ENCODE peak calls at places on chromosomes 13 and 19, in ten cellular contexts. S, B, Z, N, V, M, Q, T, F and P are unnamed samples.

GRCh38 chr13:102311433-102311796 is 90.4 kb downstream of the FGF14 start:
- DNase-seq in S (no peak), B (no peak), Z (no peak), N (no peak), V (no peak), M (no peak), Q (no peak), T (no peak), F (no peak), P (no peak)

GRCh38 chr19:44608391-44608821 is 5.0 kb upstream of the IGSF23 start:
- DNase-seq in S (peak), B (peak), Z (no peak), N (peak), V (no peak), M (no peak), Q (no peak), T (no peak), F (no peak), P (no peak)

GRCh38 chr19:1266116-1266817 is 2.9 kb upstream of the CIRBP start:
- DNase-seq in S (peak), B (peak), Z (no peak), N (peak), V (peak), M (peak), Q (peak), T (peak), F (peak), P (peak)

GRCh38 chr13:112833551-112834257 is 135.3 kb upstream of the MCF2L start:
- DNase-seq in S (no peak), B (no peak), Z (no peak), N (no peak), V (no peak), M (no peak), Q (no peak), T (peak), F (no peak), P (no peak)

GRCh38 chr13:44172411-44172810 is 201.2 kb upstream of the SERP2 start:
- DNase-seq in S (peak), B (no peak), Z (no peak), N (no peak), V (no peak), M (no peak), Q (no peak), T (no peak), F (no peak), P (no peak)

GRCh38 chr13:23956106-23956505 is 58.8 kb upstream of the C1QTNF9B start:
- DNase-seq in S (peak), B (peak), Z (no peak), N (peak), V (no peak), M (no peak), Q (no peak), T (no peak), F (no peak), P (no peak)

GRCh38 chr13:21696865-21697448 is 26.1 kb downstream of the FGF9 start:
- DNase-seq in S (no peak), B (peak), Z (no peak), N (no peak), V (no peak), M (no peak), Q (no peak), T (no peak), F (no peak), P (no peak)

GRCh38 chr13:107367258-107367657 is 799.3 kb upstream of the ARGLU1 start:
- DNase-seq in S (peak), B (no peak), Z (no peak), N (peak), V (no peak), M (no peak), Q (no peak), T (no peak), F (no peak), P (no peak)

GRCh38 chr19:6127716-6128335 is 7.6 kb upstream of the ACSBG2 start:
- DNase-seq in S (peak), B (no peak), Z (no peak), N (peak), V (no peak), M (no peak), Q (no peak), T (no peak), F (no peak), P (no peak)

GRCh38 chr13:107743983-107744382 is 471.4 kb downstream of the LIG4 start:
- DNase-seq in S (peak), B (no peak), Z (no peak), N (peak), V (no peak), M (no peak), Q (no peak), T (no peak), F (no peak), P (no peak)

GRCh38 chr13:19864339-19865309 is 1.2 kb upstream of the ZMYM5 start:
- DNase-seq in S (peak), B (peak), Z (no peak), N (peak), V (no peak), M (peak), Q (peak), T (peak), F (peak), P (peak)

GRCh38 chr13:66803013-66803739 is 427.0 kb downstream of the PCDH9 start:
- DNase-seq in S (no peak), B (no peak), Z (no peak), N (no peak), V (no peak), M (no peak), Q (no peak), T (no peak), F (no peak), P (no peak)

GRCh38 chr13:108213946-108214345 is 1.4 kb downstream of the LIG4 start:
- DNase-seq in S (peak), B (peak), Z (no peak), N (peak), V (no peak), M (no peak), Q (no peak), T (no peak), F (no peak), P (no peak)

GRCh38 chr19:2462635-2463421 is 6.1 kb upstream of the LMNB2 start:
- DNase-seq in S (peak), B (peak), Z (peak), N (peak), V (peak), M (peak), Q (peak), T (peak), F (peak), P (peak)

GRCh38 chr19:16381756-16382401 is 57.3 kb downstream of the KLF2 start:
- DNase-seq in S (peak), B (no peak), Z (peak), N (no peak), V (no peak), M (peak), Q (no peak), T (peak), F (peak), P (no peak)

GRCh38 chr13:36067619-36068456 is 63.3 kb downstream of the DCLK1 start:
- DNase-seq in S (no peak), B (no peak), Z (no peak), N (no peak), V (no peak), M (no peak), Q (no peak), T (no peak), F (no peak), P (no peak)

GRCh38 chr13:43805071-43805468 is 18.3 kb upstream of the ENOX1 start:
- DNase-seq in S (peak), B (peak), Z (no peak), N (peak), V (no peak), M (no peak), Q (no peak), T (no peak), F (no peak), P (no peak)

GRCh38 chr13:94641432-94641941 is 39.8 kb downstream of the GPR180 start:
- DNase-seq in S (peak), B (peak), Z (no peak), N (peak), V (peak), M (no peak), Q (no peak), T (no peak), F (no peak), P (no peak)

GRCh38 chr13:94646904-94647303 is 45.2 kb downstream of the GPR180 start:
- DNase-seq in S (no peak), B (no peak), Z (no peak), N (no peak), V (no peak), M (no peak), Q (no peak), T (no peak), F (no peak), P (no peak)
- TF ChIP-seq CTCF in S (no peak), B (no peak), Z (no peak), N (no peak), V (no peak), M (no peak), Q (no peak), T (no peak), F (no peak), P (no peak)

DNA sequence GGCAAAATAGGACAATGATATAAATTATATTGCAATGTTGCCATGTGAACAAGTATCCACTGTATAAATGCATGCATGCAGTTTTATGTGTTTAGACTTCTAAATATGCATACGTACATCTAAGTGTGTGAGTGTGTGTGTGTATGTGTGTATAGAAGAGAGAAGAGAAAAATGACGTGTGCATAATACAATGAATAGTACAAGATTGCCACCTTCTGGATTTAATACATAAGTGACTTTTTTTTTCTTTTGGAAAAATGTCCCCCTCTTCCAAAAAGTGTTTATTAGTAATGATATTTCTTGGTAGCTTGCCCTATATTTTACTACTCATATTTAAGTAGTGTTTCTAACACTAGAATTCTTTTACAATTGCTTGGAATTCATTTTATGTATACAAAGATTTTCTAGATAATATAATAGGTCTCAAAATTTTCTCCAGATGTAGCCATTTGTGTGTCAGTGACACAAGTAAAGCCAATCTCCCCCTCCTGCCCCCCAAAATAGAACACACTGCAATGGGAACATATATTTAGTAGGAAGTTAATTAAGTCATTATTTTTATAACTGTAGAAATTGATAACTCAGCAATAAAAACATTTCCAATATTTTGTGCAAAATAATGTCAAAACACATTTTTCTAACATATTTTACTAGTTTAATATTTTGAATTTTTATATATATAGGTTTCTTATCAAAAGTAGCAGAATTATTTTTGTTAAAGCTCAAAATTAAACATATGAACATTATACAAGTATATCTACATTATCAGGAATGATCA is 783.3 kb upstream of the ATXN8OS start:
- DNase-seq in S (peak), B (peak), Z (no peak), N (no peak), V (no peak), M (no peak), Q (no peak), T (no peak), F (no peak), P (no peak)
- TF ChIP-seq CTCF in S (no peak), B (peak), Z (no peak), N (no peak), V (no peak), M (peak), Q (no peak), T (no peak), F (no peak), P (peak)

GRCh38 chr19:48740705-48741030 is 258 bp upstream of the RASIP1 start:
- DNase-seq in S (no peak), B (no peak), Z (no peak), N (no peak), V (no peak), M (no peak), Q (no peak), T (no peak), F (no peak), P (no peak)

GRCh38 chr19:48739835-48740704 is at the start of gene RASIP1:
- DNase-seq in S (no peak), B (no peak), Z (no peak), N (no peak), V (no peak), M (peak), Q (no peak), T (no peak), F (no peak), P (no peak)

GRCh38 chr19:48737360-48737998 is 2.9 kb downstream of the RASIP1 start:
- DNase-seq in S (no peak), B (no peak), Z (no peak), N (no peak), V (no peak), M (peak), Q (peak), T (no peak), F (no peak), P (no peak)

GRCh38 chr19:48738557-48739399 is 1.6 kb downstream of the RASIP1 start:
- DNase-seq in S (peak), B (peak), Z (peak), N (peak), V (no peak), M (peak), Q (peak), T (peak), F (peak), P (peak)

GRCh38 chr19:48739400-48739825 is 997 bp downstream of the RASIP1 start:
- DNase-seq in S (no peak), B (no peak), Z (no peak), N (no peak), V (no peak), M (peak), Q (no peak), T (no peak), F (no peak), P (no peak)
- TF ChIP-seq CTCF in S (no peak), B (no peak), Z (no peak), N (no peak), V (no peak), M (no peak), Q (no peak), T (no peak), F (no peak), P (no peak)

DNA sequence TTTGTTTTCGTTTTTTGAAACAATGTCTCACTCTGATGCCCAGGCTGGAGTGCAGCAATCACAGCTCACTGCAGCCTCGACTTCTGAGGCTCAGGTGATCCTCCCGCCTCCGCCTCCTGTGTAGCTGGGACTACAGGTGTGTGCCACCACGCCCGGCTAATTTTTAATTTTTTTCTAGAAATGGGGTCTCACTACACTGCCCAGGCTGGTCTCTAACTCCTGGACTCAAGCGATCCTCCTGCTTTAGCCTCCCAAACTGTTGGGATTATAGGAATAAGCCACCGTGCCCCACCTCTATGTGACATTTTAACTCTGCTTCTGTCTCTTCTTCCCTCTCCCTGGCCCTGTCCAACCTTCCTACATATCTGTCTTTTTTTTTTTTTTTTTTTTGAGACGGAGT is 5.1 kb downstream of the ATP1A3 start:
- DNase-seq in S (no peak), B (no peak), Z (no peak), N (no peak), V (no peak), M (no peak), Q (no peak), T (no peak), F (no peak), P (no peak)
- TF ChIP-seq CTCF in S (no peak), B (no peak), Z (no peak), N (no peak), V (no peak), M (no peak), Q (no peak), T (no peak), F (no peak), P (no peak)

DNA sequence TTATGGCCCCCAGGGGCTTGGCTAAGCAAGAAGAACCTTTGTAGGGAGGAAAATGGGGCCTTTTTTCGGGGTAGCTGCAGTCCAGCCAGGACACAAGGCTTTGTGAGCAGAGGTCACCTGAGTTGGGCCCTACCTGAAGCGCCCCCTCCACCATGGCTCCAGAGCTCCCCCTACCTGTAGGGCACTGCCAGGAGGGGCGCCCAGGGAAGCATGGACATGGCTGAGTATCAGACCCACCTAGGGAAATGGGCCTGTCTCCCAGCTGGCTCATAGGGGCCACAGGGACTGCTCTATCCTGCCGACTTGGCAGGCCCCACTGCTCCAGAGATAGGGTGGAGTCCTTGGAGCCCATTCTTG is 9.0 kb upstream of the CEBPA start:
- DNase-seq in S (no peak), B (no peak), Z (no peak), N (no peak), V (no peak), M (no peak), Q (peak), T (no peak), F (no peak), P (no peak)
- TF ChIP-seq CTCF in S (peak), B (no peak), Z (no peak), N (no peak), V (no peak), M (no peak), Q (peak), T (no peak), F (no peak), P (no peak)

DNA sequence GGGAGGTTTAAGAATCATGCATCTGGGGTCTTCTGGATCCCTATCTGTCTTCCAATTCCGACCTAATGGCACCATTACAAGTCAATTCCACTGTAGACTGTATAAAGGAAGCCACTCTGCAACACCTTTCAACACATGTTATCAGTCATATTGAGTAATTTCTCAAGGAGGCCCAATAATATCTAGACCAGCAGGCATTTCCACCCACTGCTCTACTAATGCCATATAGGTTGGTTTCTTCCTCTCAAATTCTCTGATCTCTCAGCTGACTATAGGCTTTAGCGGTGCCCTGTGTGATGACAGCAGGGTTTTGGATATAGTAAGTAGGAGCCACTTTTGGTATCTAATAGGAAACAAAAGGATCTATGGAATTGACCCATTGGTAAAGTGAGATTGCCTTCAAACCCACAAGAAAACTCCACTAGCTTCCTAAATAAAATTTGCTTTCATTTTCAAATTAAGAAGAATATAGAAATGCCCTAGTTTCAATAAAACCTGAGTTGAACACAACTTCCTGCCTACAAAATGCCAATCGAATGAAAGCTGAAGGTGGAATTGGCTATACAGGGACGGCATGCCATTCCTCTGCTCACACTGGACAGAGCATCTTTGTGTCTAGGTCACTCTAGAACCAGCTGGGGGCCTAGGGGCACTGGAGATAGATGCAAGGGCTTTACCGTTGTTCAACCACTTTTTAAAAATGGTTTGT is 12.3 kb upstream of the ITM2B start:
- DNase-seq in S (no peak), B (no peak), Z (no peak), N (no peak), V (no peak), M (no peak), Q (no peak), T (no peak), F (no peak), P (no peak)
- TF ChIP-seq CTCF in S (no peak), B (no peak), Z (no peak), N (no peak), V (no peak), M (no peak), Q (no peak), T (no peak), F (no peak), P (no peak)

GRCh38 chr19:28012361-28012760 is 1200.6 kb downstream of the UQCRFS1 start:
- DNase-seq in S (no peak), B (no peak), Z (no peak), N (no peak), V (no peak), M (no peak), Q (peak), T (no peak), F (no peak), P (no peak)
- TF ChIP-seq CTCF in S (no peak), B (no peak), Z (no peak), N (no peak), V (no peak), M (no peak), Q (peak), T (no peak), F (no peak), P (no peak)